ENCODE peak calls at places on chromosomes 5 and 9, in eight cellular contexts. Z, I, H, A, U, V, M and X are unnamed samples.
A peak's percentile ranks its signal among the peaks of the same experiment; 100 is the strongest.

GRCh38 chr5:98770911-98771322 is 2.5 kb upstream of the RGMB start:
- DNase-seq in Z (no peak), I (no peak), H (no peak), A (no peak), U (no peak), V (no peak), M (no peak), X (no peak)

GRCh38 chr9:72667181-72667580 is 145.8 kb downstream of the TMC1 start:
- DNase-seq in Z (no peak), I (no peak), H (no peak), A (no peak), U (no peak), V (no peak), M (no peak), X (no peak)

GRCh38 chr5:76456258-76456657 is 53.2 kb downstream of the IQGAP2 start:
- DNase-seq in Z (no peak), I (no peak), H (no peak), A (no peak), U (no peak), V (no peak), M (no peak), X (no peak)

GRCh38 chr5:134345996-134346395 is 21.0 kb downstream of the CDKL3 start:
- DNase-seq in Z (no peak), I (no peak), H (no peak), A (no peak), U (peak; percentile 71), V (no peak), M (no peak), X (no peak)

GRCh38 chr9:93223241-93224180 is 39.6 kb downstream of the WNK2 start:
- DNase-seq in Z (no peak), I (no peak), H (no peak), A (peak; percentile 54), U (peak; percentile 96), V (no peak), M (no peak), X (no peak)

GRCh38 chr9:87034891-87035290 is 87.6 kb upstream of the GAS1 start:
- DNase-seq in Z (no peak), I (no peak), H (no peak), A (no peak), U (no peak), V (no peak), M (no peak), X (no peak)

GRCh38 chr5:164051745-164052144 is 546.3 kb downstream of the MAT2B start:
- DNase-seq in Z (no peak), I (no peak), H (no peak), A (no peak), U (peak; percentile 22), V (no peak), M (no peak), X (no peak)

GRCh38 chr5:136020383-136021015 is 8.3 kb upstream of the TGFBI start:
- DNase-seq in Z (peak; percentile 53), I (no peak), H (no peak), A (no peak), U (peak; percentile 96), V (peak; percentile 4), M (no peak), X (no peak)

GRCh38 chr9:126852289-126852688 is 8.2 kb upstream of the ZBTB34 start:
- DNase-seq in Z (no peak), I (no peak), H (no peak), A (no peak), U (no peak), V (no peak), M (no peak), X (no peak)

GRCh38 chr5:72063219-72063819 is 44.0 kb upstream of the MAP1B start:
- DNase-seq in Z (no peak), I (no peak), H (no peak), A (no peak), U (peak; percentile 33), V (no peak), M (peak; percentile 63), X (no peak)

GRCh38 chr5:143314664-143315063 is 88.8 kb downstream of the NR3C1 start:
- DNase-seq in Z (no peak), I (no peak), H (no peak), A (no peak), U (peak; percentile 71), V (no peak), M (no peak), X (no peak)

GRCh38 chr9:122118343-122119165 is 25.4 kb upstream of the TTLL11 start:
- DNase-seq in Z (no peak), I (no peak), H (no peak), A (no peak), U (no peak), V (no peak), M (no peak), X (no peak)

GRCh38 chr9:122119721-122120120 is 26.6 kb upstream of the TTLL11 start:
- DNase-seq in Z (no peak), I (no peak), H (no peak), A (no peak), U (no peak), V (no peak), M (no peak), X (no peak)

GRCh38 chr9:122120672-122121071 is 27.6 kb upstream of the TTLL11 start:
- DNase-seq in Z (no peak), I (no peak), H (no peak), A (no peak), U (no peak), V (no peak), M (no peak), X (no peak)

GRCh38 chr9:122121391-122121790 is 28.3 kb upstream of the TTLL11 start:
- DNase-seq in Z (no peak), I (no peak), H (no peak), A (no peak), U (no peak), V (no peak), M (no peak), X (no peak)

DNA sequence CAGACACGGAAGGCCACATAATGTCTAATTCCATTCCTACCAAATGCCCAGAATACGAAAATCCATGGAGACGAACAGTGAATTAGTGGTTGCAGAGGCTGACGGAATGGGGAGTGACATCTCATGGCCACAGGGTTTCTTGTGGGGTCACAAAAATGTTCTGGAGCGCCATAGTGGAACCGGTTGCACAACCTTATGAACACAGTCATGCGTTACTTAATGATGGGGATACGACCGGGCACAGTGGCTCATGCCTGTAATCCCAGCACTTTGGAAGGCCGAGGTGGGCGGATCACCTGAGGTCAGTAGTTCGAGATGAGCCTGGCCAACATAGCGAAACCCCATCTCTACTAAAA is 26.0 kb upstream of the TTLL11 start:
- DNase-seq in Z (no peak), I (no peak), H (no peak), A (no peak), U (no peak), V (no peak), M (no peak), X (no peak)
- H3K27ac ChIP-seq in Z (no peak overlapping the region), I (no peak overlapping the region), H (no peak overlapping the region), A (no peak overlapping the region), U (no peak overlapping the region), V (no peak overlapping the region), M (no peak overlapping the region), X (no peak overlapping the region)

GRCh38 chr5:177456591-177456964 is 10.0 kb downstream of the PRR7 start:
- DNase-seq in Z (peak; percentile 48), I (no peak), H (no peak), A (peak; percentile 62), U (no peak), V (no peak), M (no peak), X (no peak)

GRCh38 chr5:177457239-177458121 is 10.9 kb downstream of the PRR7 start:
- DNase-seq in Z (peak; percentile 84), I (peak; percentile 91), H (peak; percentile 72), A (peak; percentile 90), U (peak; percentile 94), V (peak; percentile 33), M (peak; percentile 50), X (peak; percentile 82)

GRCh38 chr5:177455036-177455660 is 8.5 kb downstream of the PRR7 start:
- DNase-seq in Z (peak; percentile 80), I (peak; percentile 81), H (peak; percentile 27), A (peak; percentile 89), U (peak; percentile 82), V (peak; percentile 87), M (peak; percentile 86), X (peak; percentile 83)

GRCh38 chr5:177454397-177455035 is 7.9 kb downstream of the PRR7 start:
- DNase-seq in Z (peak; percentile 93), I (peak; percentile 92), H (peak; percentile 85), A (peak; percentile 96), U (peak; percentile 94), V (peak; percentile 94), M (peak; percentile 89), X (peak; percentile 91)

GRCh38 chr5:177455661-177456590 is 9.3 kb downstream of the PRR7 start:
- DNase-seq in Z (peak; percentile 94), I (peak; percentile 95), H (peak; percentile 70), A (peak; percentile 96), U (peak; percentile 93), V (peak; percentile 87), M (peak; percentile 93), X (peak; percentile 95)
- H3K27ac ChIP-seq in Z (peak overlapping the region; percentile 63), I (peak overlapping the region; percentile 6), H (no peak overlapping the region), A (peak overlapping the region; percentile 79), U (peak overlapping the region; percentile 60), V (peak overlapping the region; percentile 93), M (peak overlapping the region; percentile 52), X (peak overlapping the region; percentile 37)

DNA sequence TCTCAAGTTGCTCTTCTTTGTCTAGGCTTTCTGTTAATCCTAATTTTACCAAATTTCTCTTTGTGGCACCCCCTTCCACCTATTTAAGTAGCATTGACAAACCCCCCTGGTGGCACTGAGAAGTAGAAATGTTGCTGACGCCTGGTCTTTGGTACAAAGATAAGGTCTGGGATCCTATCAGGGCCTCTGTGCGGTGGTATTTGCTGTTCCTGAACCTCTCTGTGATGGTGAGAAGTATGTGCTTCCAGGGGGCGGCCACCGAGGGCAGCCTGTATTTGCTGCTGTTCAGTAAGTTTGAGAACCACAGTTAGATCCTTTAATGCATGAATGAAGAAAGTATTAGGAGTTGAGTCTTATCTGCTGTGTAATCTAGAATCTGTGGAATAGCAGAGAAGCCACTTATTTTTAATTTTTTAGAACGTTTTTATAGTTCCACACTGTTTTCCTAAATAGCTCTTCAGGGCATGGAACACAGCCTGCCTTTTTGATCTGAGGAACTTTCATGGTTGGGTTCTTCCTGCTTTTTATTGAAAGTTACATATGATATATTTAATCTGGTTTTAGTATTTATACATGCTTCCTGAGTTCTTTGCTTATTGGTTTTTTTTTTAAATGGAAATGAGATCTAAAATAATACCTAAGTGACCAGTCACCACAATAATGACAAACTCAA is 124.2 kb downstream of the TRIO start:
- DNase-seq in Z (no peak), I (no peak), H (no peak), A (no peak), U (peak; percentile 53), V (no peak), M (no peak), X (no peak)
- H3K27ac ChIP-seq in Z (no peak overlapping the region), I (no peak overlapping the region), H (no peak overlapping the region), A (peak overlapping the region; percentile 86), U (peak overlapping the region; percentile 96), V (no peak overlapping the region), M (no peak overlapping the region), X (peak overlapping the region; percentile 66)

DNA sequence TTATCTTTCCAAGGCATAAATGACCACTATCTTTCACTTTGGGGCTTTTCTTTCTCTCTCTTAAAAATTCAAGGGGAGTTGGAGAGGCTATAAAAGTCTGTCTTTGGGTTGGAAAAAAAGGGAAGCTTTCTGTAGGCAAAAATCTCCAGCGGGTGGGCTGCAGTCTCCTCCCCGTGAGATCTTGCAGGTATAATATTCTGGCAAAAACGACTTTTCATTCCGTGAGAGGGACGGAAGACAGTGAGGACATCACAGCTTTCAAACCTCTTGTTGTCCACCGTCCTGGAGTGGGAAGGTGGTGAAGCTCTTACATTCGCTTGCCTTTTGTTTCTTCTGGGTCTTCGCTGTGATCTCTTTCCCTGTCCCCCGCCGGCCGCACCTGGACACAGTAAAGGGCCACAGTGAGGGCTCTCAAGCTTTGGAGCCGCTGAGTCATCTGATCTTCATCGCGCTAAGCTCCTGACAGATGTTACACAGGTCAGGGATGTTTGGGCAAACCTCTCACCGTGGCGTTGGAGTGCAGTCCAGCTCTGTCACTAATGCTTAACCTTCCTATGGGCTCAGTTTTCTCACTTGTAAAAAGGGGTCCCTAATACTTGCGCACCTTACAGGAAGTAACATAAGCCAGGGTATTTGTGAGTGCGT is 61.9 kb upstream of the MEGF10 start:
- DNase-seq in Z (peak; percentile 15), I (no peak), H (no peak), A (no peak), U (no peak), V (no peak), M (no peak), X (no peak)
- H3K27ac ChIP-seq in Z (peak overlapping the region; percentile 73), I (no peak overlapping the region), H (peak overlapping the region; percentile 33), A (no peak overlapping the region), U (no peak overlapping the region), V (no peak overlapping the region), M (no peak overlapping the region), X (no peak overlapping the region)